ENCODE peak calls at places on chromosomes 4 and X, in seven cellular contexts. I is A549, F is GM23338, W is K562, U is HepG2, D is SK-N-SH, R is GM12878. K is an unnamed sample. For H3K4me1, the result is how much of the 10 kb centered on the place peaks cover.

GRCh38 chr4:98557497-98557896 is 100.9 kb downstream of the TSPAN5 start:
- DNase-seq in W (no peak), R (no peak), I (no peak), F (no peak), U (no peak), D (no peak), K (peak)

GRCh38 chrX:28802625-28803024 is 215.4 kb downstream of the IL1RAPL1 start:
- DNase-seq in U (no peak), F (no peak), I (no peak), R (no peak), D (no peak), W (no peak), K (no peak)

GRCh38 chr4:137819964-137820383 is 287.7 kb upstream of the PCDH18 start:
- DNase-seq in W (peak), U (peak), I (peak), R (peak), F (peak), D (peak), K (peak)

GRCh38 chr4:175536852-175537453 is 275.1 kb downstream of the GPM6A start:
- DNase-seq in I (peak), U (peak), R (peak), F (peak), D (peak), W (peak), K (peak)

GRCh38 chrX:56564182-56564885 is 907 bp downstream of the UBQLN2 start:
- DNase-seq in F (peak), U (peak), I (no peak), W (peak), D (peak), R (no peak), K (no peak)

GRCh38 chr4:47071863-47072441 is 40.6 kb downstream of the GABRB1 start:
- DNase-seq in I (no peak), U (no peak), R (no peak), F (no peak), W (no peak), D (no peak), K (no peak)

GRCh38 chr4:10182446-10183424 is 66.1 kb upstream of the WDR1 start:
- DNase-seq in W (peak), R (no peak), I (no peak), D (no peak), U (no peak), F (no peak), K (no peak)

GRCh38 chrX:44035576-44035975 is 62.4 kb upstream of the NDP start:
- DNase-seq in D (no peak), F (no peak), I (no peak), W (no peak), R (no peak), U (no peak), K (no peak)

GRCh38 chr4:41887821-41888699 is 47.2 kb upstream of the TMEM33 start:
- DNase-seq in W (no peak), R (no peak), U (peak), D (no peak), I (no peak), F (peak), K (peak)

GRCh38 chr4:2182981-2183380 is 58.9 kb downstream of the HAUS3 start:
- DNase-seq in D (no peak), I (no peak), R (no peak), W (no peak), F (no peak), U (no peak), K (no peak)

GRCh38 chr4:111945014-111945413 is 200.2 kb upstream of the FAM241A start:
- DNase-seq in F (peak), D (no peak), I (no peak), W (no peak), R (no peak), U (no peak), K (no peak)

GRCh38 chr4:88792821-88793220 is 95.2 kb upstream of the NAP1L5 start:
- DNase-seq in D (no peak), I (no peak), F (peak), W (no peak), U (no peak), R (no peak), K (no peak)

GRCh38 chr4:113232194-113232593 is 182.7 kb downstream of the ANK2 start:
- DNase-seq in R (no peak), I (no peak), F (no peak), U (no peak), W (no peak), D (no peak), K (no peak)

GRCh38 chrX:102976793-102977495 is 39.9 kb downstream of the RAB40AL start:
- DNase-seq in D (no peak), R (no peak), W (no peak), F (no peak), I (no peak), U (no peak), K (peak)

GRCh38 chr4:53935780-53936179 is 128.6 kb downstream of the CHIC2 start:
- DNase-seq in W (no peak), I (no peak), F (no peak), U (no peak), R (no peak), D (no peak), K (no peak)

GRCh38 chr4:126766266-126766665 is 866.5 kb upstream of the INTU start:
- DNase-seq in I (no peak), D (no peak), U (no peak), R (no peak), F (no peak), W (no peak), K (no peak)

GRCh38 chrX:10722804-10723364 is 102.5 kb upstream of the MID1 start:
- DNase-seq in W (peak), I (peak), D (peak), F (peak), R (no peak), U (no peak), K (peak)

GRCh38 chr4:157048248-157048647 is 27.7 kb upstream of the GLRB start:
- DNase-seq in W (no peak), I (no peak), R (no peak), F (no peak), U (no peak), D (no peak), K (no peak)

GRCh38 chrX:11478971-11479370 is 185.8 kb downstream of the AMELX start:
- DNase-seq in R (no peak), F (peak), D (no peak), I (no peak), W (no peak), U (no peak), K (no peak)

GRCh38 chr4:113825272-113825671 is 63.7 kb upstream of the CAMK2D start:
- DNase-seq in U (no peak), I (no peak), F (no peak), W (no peak), D (no peak), R (peak), K (no peak)

GRCh38 chr4:94603170-94603747 is 151.5 kb downstream of the PDLIM5 start:
- DNase-seq in D (no peak), F (no peak), I (no peak), W (no peak), R (no peak), U (no peak), K (no peak)

GRCh38 chr4:173181769-173182374 is 13.3 kb downstream of the GALNT7 start:
- DNase-seq in D (no peak), I (no peak), R (no peak), U (no peak), F (no peak), W (no peak), K (peak)

GRCh38 chr4:57193996-57194675 is 84.0 kb upstream of the IGFBP7 start:
- DNase-seq in F (peak), U (no peak), D (no peak), I (no peak), R (no peak), W (no peak), K (no peak)

GRCh38 chr4:121370729-121371325 is 10.0 kb downstream of the QRFPR start:
- DNase-seq in I (no peak), F (peak), D (peak), W (peak), U (peak), R (no peak), K (peak)

GRCh38 chr4:38856524-38857337 is at the start of gene TLR6:
- DNase-seq in I (no peak), F (peak), D (peak), U (peak), W (peak), R (peak), K (peak)

GRCh38 chr4:7415927-7416686 is 18.6 kb downstream of the PSAPL1 start:
- DNase-seq in I (no peak), D (no peak), W (no peak), U (no peak), F (no peak), R (no peak), K (no peak)

GRCh38 chrX:152929898-152930297 is 32.0 kb downstream of the ZNF185 start:
- DNase-seq in F (no peak), D (no peak), W (no peak), R (no peak), I (no peak), U (no peak), K (no peak)

GRCh38 chr4:168440442-168441264 is 39.6 kb downstream of the DDX60L start:
- DNase-seq in U (no peak), I (peak), F (no peak), W (no peak), D (no peak), R (peak), K (peak)
- TF ChIP-seq REST in U (no peak), I (no peak), F (no peak), W (no peak), D (no peak), R (no peak), K (no peak)

GRCh38 chr4:147837435-147837834 is 105.5 kb downstream of the ARHGAP10 start:
- DNase-seq in R (no peak), W (no peak), F (peak), I (peak), U (peak), D (no peak), K (no peak)
- H3K4me1 ChIP-seq in R (under half), W (under half), F (under half), I (under half), U (under half), D (under half), K (under half)

DNA sequence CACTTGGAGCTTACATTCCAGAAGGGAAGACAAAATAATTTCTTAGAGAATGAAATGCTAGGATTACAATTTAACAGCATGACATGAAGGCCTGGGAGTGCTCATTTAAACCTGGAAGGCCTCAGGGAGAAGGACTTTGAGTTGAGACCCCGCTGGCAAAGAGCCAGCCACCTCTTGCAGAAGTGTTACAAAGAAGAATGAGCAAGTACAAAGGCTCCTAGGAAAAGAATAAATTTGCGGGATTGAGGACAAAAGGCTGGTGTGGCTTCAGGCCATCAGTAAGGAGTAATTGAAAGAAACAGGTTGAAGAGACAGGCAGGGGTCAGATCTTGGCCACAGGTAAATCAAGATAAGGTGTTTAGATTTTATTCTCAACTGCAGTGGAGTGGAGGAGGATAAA is 3.1 kb upstream of the ELOVL6 start:
- DNase-seq in I (no peak), W (no peak), F (no peak), U (no peak), R (no peak), D (no peak), K (no peak)
- TF ChIP-seq REST in I (no peak), W (no peak), F (no peak), U (no peak), R (no peak), D (no peak), K (no peak)

GRCh38 chr4:3640587-3640962 is 108.4 kb upstream of the LRPAP1 start:
- DNase-seq in W (no peak), R (no peak), F (no peak), I (no peak), D (no peak), U (no peak), K (no peak)

GRCh38 chr4:3637326-3638016 is 105.2 kb upstream of the LRPAP1 start:
- DNase-seq in W (no peak), U (no peak), I (no peak), D (no peak), F (no peak), R (no peak), K (no peak)

GRCh38 chr4:3639613-3640586 is 107.7 kb upstream of the LRPAP1 start:
- DNase-seq in U (no peak), F (no peak), R (no peak), I (no peak), D (no peak), W (no peak), K (no peak)

GRCh38 chr4:3636628-3637320 is 104.6 kb upstream of the LRPAP1 start:
- DNase-seq in U (no peak), R (no peak), W (no peak), F (no peak), I (no peak), D (no peak), K (no peak)

GRCh38 chr4:3638080-3638715 is 106.0 kb upstream of the LRPAP1 start:
- DNase-seq in I (no peak), D (no peak), F (no peak), U (no peak), W (no peak), R (no peak), K (no peak)
- H3K4me1 ChIP-seq in I (under half), D (under half), F (under half), U (under half), W (under half), R (under half), K (under half)

DNA sequence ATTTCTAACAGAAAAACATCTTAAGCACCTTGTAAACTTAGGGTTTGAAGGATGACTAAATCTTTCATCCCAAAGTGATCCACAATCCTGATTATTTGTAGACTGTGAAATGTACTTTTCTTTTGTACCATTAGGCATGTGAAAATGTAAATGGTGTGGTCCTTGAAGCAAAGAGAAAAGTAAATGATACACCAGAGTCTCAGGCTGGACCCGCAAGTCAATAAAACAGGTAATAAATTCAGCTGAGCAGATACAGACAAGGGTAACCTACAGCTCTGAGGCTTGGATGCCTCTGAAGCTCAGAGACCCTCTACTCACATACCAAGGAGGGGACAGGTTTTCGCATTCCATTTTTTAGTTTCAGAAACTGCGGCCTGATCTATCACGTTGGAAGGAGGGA is 2.8 kb upstream of the LAP3 start:
- DNase-seq in D (no peak), R (no peak), U (no peak), W (no peak), I (no peak), F (no peak), K (no peak)
- TF ChIP-seq REST in D (no peak), R (no peak), U (no peak), W (no peak), I (no peak), F (no peak), K (no peak)

DNA sequence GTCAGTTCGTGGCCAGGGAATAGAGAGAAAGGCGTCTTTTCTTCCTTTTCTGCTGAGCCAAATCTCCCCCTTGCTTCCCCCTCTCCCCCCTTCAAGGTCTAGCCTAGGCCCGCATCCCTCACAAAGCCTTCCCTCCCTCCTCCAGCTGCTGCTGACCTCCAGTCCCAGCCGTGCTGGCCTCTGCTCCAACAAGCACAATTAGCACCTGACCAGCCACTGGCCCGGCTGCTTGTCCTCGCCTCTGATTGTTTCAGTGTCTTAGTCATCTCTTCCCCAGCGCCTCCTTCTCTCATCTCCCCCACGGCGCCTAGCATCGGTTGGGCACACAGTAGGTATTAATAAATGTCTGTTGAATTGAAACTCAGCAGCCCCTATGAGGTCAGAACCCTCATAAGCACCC is 4.2 kb downstream of the ELF4 start:
- DNase-seq in F (no peak), D (peak), I (no peak), U (no peak), W (no peak), R (no peak), K (no peak)
- H3K4me1 ChIP-seq in F (under half), D (under half), I (under half), U (under half), W (under half), R (under half), K (under half)

DNA sequence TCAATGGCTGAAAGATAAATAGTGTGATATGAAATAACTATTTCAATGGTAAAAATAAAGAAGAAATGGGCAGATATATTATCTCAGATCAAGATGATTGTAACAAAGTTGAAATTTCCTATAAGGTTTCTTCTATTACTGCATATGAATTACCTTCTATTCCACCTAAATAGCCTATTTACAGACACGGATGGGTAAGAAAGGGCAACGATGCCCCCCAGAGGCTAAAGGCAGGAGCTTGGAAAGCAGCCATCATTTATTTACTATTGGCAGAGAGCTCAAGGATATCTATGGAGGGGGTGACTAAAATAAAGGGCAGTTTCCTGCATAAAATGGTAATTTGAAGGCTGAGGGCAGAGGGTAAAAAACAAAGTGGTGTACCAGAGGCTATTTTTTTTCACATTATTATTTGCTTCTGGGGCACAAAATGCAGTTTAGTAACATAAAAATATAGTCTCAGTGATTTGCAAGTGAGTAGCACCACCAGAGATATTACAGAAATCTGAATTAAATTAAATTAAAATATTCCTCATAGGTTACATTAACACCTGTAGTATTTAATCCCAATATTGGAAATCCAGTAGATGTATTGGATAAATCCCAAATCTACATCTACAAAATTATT is 123.1 kb downstream of the BTC start:
- DNase-seq in I (peak), R (no peak), F (peak), U (peak), D (peak), W (peak), K (peak)
- TF ChIP-seq REST in I (no peak), R (no peak), F (no peak), U (no peak), D (no peak), W (no peak), K (no peak)

GRCh38 chr4:139454111-139454600 is at the start of gene RAB33B:
- DNase-seq in F (no peak), U (no peak), W (no peak), I (peak), R (no peak), D (no peak), K (no peak)
- H3K4me1 ChIP-seq in F (under half), U (half or more), W (under half), I (half or more), R (under half), D (under half), K (under half)

GRCh38 chrX:24125028-24125612 is 24.4 kb upstream of the ZFX start:
- DNase-seq in U (no peak), D (no peak), I (no peak), R (no peak), F (no peak), W (no peak), K (no peak)
- TF ChIP-seq REST in U (no peak), D (no peak), I (no peak), R (no peak), F (no peak), W (no peak), K (no peak)

GRCh38 chr4:82371398-82371972 is 2.3 kb downstream of the HNRNPD start:
- DNase-seq in D (peak), F (peak), I (no peak), W (peak), R (no peak), U (no peak), K (no peak)
- H3K4me1 ChIP-seq in D (under half), F (under half), I (under half), W (under half), R (under half), U (half or more), K (under half)